ENCODE peak calls at places on chromosomes 1 and 21, in ten cellular contexts. One of them, this sample, is unnamed.

GRCh38 chr1:12447849-12448312 is 170.1 kb downstream of the DHRS3 start:
- DNase-seq in IMR-90: peak
- DNase-seq in AG04450: no peak
- DNase-seq in tibial artery: no peak
- DNase-seq in NT2/D1: no peak
- DNase-seq in kidney epithelial cell: peak
- DNase-seq in GM12865: no peak
- DNase-seq in fibroblast of lung: peak
- DNase-seq in body of pancreas: no peak
- DNase-seq in choroid plexus epithelial cell: peak
- DNase-seq in this sample: no peak

GRCh38 chr1:170424346-170424745 is 107.6 kb upstream of the GORAB start:
- DNase-seq in IMR-90: peak
- DNase-seq in AG04450: no peak
- DNase-seq in tibial artery: no peak
- DNase-seq in NT2/D1: peak
- DNase-seq in kidney epithelial cell: no peak
- DNase-seq in GM12865: no peak
- DNase-seq in fibroblast of lung: no peak
- DNase-seq in body of pancreas: no peak
- DNase-seq in choroid plexus epithelial cell: no peak
- DNase-seq in this sample: no peak

GRCh38 chr21:41425954-41426655 is at the start of gene MX1:
- DNase-seq in IMR-90: peak
- DNase-seq in AG04450: no peak
- DNase-seq in tibial artery: peak
- DNase-seq in NT2/D1: no peak
- DNase-seq in kidney epithelial cell: no peak
- DNase-seq in GM12865: peak
- DNase-seq in fibroblast of lung: peak
- DNase-seq in body of pancreas: peak
- DNase-seq in choroid plexus epithelial cell: peak
- DNase-seq in this sample: peak

GRCh38 chr1:60924165-60924564 is 158.2 kb upstream of the NFIA start:
- DNase-seq in IMR-90: no peak
- DNase-seq in AG04450: no peak
- DNase-seq in tibial artery: no peak
- DNase-seq in NT2/D1: no peak
- DNase-seq in kidney epithelial cell: no peak
- DNase-seq in GM12865: no peak
- DNase-seq in fibroblast of lung: no peak
- DNase-seq in body of pancreas: no peak
- DNase-seq in choroid plexus epithelial cell: no peak
- DNase-seq in this sample: no peak

GRCh38 chr21:24123785-24124184 is 1483.5 kb downstream of the MRPL39 start:
- DNase-seq in IMR-90: peak
- DNase-seq in AG04450: no peak
- DNase-seq in tibial artery: no peak
- DNase-seq in NT2/D1: no peak
- DNase-seq in kidney epithelial cell: no peak
- DNase-seq in GM12865: no peak
- DNase-seq in fibroblast of lung: no peak
- DNase-seq in body of pancreas: no peak
- DNase-seq in choroid plexus epithelial cell: no peak
- DNase-seq in this sample: no peak

GRCh38 chr1:183956559-183957188 is 80.9 kb downstream of the COLGALT2 start:
- DNase-seq in IMR-90: peak
- DNase-seq in AG04450: peak
- DNase-seq in tibial artery: no peak
- DNase-seq in NT2/D1: no peak
- DNase-seq in kidney epithelial cell: peak
- DNase-seq in GM12865: peak
- DNase-seq in fibroblast of lung: peak
- DNase-seq in body of pancreas: no peak
- DNase-seq in choroid plexus epithelial cell: peak
- DNase-seq in this sample: no peak

GRCh38 chr1:184379111-184379752 is 7.6 kb upstream of the C1orf21 start:
- DNase-seq in IMR-90: no peak
- DNase-seq in AG04450: no peak
- DNase-seq in tibial artery: no peak
- DNase-seq in NT2/D1: peak
- DNase-seq in kidney epithelial cell: no peak
- DNase-seq in GM12865: peak
- DNase-seq in fibroblast of lung: no peak
- DNase-seq in body of pancreas: no peak
- DNase-seq in choroid plexus epithelial cell: no peak
- DNase-seq in this sample: no peak

GRCh38 chr1:41783189-41783639 is 135.5 kb downstream of the HIVEP3 start:
- DNase-seq in IMR-90: peak
- DNase-seq in AG04450: peak
- DNase-seq in tibial artery: no peak
- DNase-seq in NT2/D1: no peak
- DNase-seq in kidney epithelial cell: peak
- DNase-seq in GM12865: no peak
- DNase-seq in fibroblast of lung: peak
- DNase-seq in body of pancreas: no peak
- DNase-seq in choroid plexus epithelial cell: peak
- DNase-seq in this sample: no peak

DNA sequence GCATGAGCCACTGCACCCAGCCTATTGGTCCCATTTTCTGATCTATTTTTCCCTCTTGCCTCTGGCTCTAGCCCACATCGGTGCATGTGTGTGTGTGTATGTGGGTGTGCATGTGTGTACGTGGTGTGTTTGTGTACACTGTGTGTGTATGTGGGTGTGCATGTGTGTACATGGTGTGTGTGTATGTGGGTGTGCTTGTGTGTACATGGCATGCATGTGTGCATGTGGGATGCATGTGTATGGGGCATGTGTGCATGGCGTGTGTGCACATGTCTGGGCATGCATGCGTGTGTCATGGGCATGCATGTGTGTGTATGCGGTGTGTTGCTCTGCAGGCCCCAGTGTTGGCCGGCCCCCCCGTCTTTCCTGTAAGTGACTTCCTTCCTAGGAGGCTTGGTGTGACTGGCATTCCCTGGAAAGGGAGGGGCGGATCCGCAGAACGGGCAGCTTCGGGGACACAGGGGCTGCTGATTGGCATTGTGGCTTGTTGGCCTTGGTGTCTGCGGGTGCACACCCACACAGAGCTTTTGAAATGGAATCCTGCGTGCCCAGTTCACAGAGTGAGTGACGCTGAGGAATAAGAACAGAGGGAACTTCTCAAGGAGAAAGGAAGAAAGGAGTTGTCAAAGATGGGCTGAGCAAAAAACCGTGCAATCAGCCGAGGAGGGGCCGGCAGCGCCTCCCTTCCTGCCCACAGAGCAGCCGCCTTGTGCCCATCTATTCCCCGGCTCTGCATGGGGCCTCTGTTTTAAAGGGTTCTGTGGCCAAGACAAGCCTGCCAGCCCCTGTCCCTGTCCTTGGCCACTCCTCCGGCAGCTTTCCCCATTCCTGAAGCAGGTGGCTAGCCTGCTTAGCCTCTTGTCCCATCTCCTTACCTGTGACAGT is 8.0 kb downstream of the PDXK start:
- DNase-seq in IMR-90: no peak
- DNase-seq in AG04450: no peak
- DNase-seq in tibial artery: peak
- DNase-seq in NT2/D1: no peak
- DNase-seq in kidney epithelial cell: no peak
- DNase-seq in GM12865: no peak
- DNase-seq in fibroblast of lung: no peak
- DNase-seq in body of pancreas: peak
- DNase-seq in choroid plexus epithelial cell: no peak
- DNase-seq in this sample: no peak
- H3K4me3 ChIP-seq in IMR-90: no peak
- H3K4me3 ChIP-seq in AG04450: no peak
- H3K4me3 ChIP-seq in tibial artery: no peak
- H3K4me3 ChIP-seq in NT2/D1: no peak
- H3K4me3 ChIP-seq in kidney epithelial cell: no peak
- H3K4me3 ChIP-seq in GM12865: no peak
- H3K4me3 ChIP-seq in fibroblast of lung: no peak
- H3K4me3 ChIP-seq in body of pancreas: no peak
- H3K4me3 ChIP-seq in choroid plexus epithelial cell: no peak
- H3K4me3 ChIP-seq in this sample: no peak

DNA sequence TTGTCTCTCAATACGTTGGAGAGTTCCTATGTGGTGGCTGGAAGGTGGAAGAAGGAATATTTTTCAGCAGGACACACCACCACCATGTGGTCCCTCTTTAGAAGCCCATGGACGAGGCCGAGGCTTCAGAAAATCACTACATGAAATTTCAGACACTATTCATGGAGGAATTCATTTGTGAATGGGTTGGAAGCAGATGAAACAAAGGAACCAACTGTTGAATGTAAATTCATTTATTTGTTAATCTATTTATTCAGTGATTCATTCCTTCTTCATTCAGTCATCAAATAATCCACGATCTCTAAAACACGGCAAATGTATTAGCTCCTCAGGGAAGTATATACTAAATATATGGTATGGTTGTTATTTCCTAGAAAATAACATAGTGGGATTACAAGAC is 12.2 kb downstream of the SLC35F3 start:
- DNase-seq in IMR-90: no peak
- DNase-seq in AG04450: no peak
- DNase-seq in tibial artery: no peak
- DNase-seq in NT2/D1: no peak
- DNase-seq in kidney epithelial cell: no peak
- DNase-seq in GM12865: no peak
- DNase-seq in fibroblast of lung: no peak
- DNase-seq in body of pancreas: no peak
- DNase-seq in choroid plexus epithelial cell: peak
- DNase-seq in this sample: no peak
- H3K4me3 ChIP-seq in IMR-90: no peak
- H3K4me3 ChIP-seq in AG04450: no peak
- H3K4me3 ChIP-seq in tibial artery: no peak
- H3K4me3 ChIP-seq in NT2/D1: no peak
- H3K4me3 ChIP-seq in kidney epithelial cell: no peak
- H3K4me3 ChIP-seq in GM12865: no peak
- H3K4me3 ChIP-seq in fibroblast of lung: no peak
- H3K4me3 ChIP-seq in body of pancreas: no peak
- H3K4me3 ChIP-seq in choroid plexus epithelial cell: no peak
- H3K4me3 ChIP-seq in this sample: no peak

GRCh38 chr1:206472454-206472853 is 2.2 kb downstream of the IKBKE start:
- DNase-seq in IMR-90: peak
- DNase-seq in AG04450: peak
- DNase-seq in tibial artery: no peak
- DNase-seq in NT2/D1: no peak
- DNase-seq in kidney epithelial cell: no peak
- DNase-seq in GM12865: peak
- DNase-seq in fibroblast of lung: peak
- DNase-seq in body of pancreas: no peak
- DNase-seq in choroid plexus epithelial cell: peak
- DNase-seq in this sample: no peak

GRCh38 chr1:206471993-206472392 is 1.7 kb downstream of the IKBKE start:
- DNase-seq in IMR-90: no peak
- DNase-seq in AG04450: no peak
- DNase-seq in tibial artery: no peak
- DNase-seq in NT2/D1: no peak
- DNase-seq in kidney epithelial cell: no peak
- DNase-seq in GM12865: no peak
- DNase-seq in fibroblast of lung: no peak
- DNase-seq in body of pancreas: no peak
- DNase-seq in choroid plexus epithelial cell: no peak
- DNase-seq in this sample: no peak

GRCh38 chr1:206469933-206470691 is at the start of gene IKBKE:
- DNase-seq in IMR-90: peak
- DNase-seq in AG04450: peak
- DNase-seq in tibial artery: peak
- DNase-seq in NT2/D1: peak
- DNase-seq in kidney epithelial cell: no peak
- DNase-seq in GM12865: peak
- DNase-seq in fibroblast of lung: peak
- DNase-seq in body of pancreas: peak
- DNase-seq in choroid plexus epithelial cell: peak
- DNase-seq in this sample: peak

GRCh38 chr1:206470692-206471414 is 577 bp downstream of the IKBKE start:
- DNase-seq in IMR-90: peak
- DNase-seq in AG04450: peak
- DNase-seq in tibial artery: no peak
- DNase-seq in NT2/D1: peak
- DNase-seq in kidney epithelial cell: peak
- DNase-seq in GM12865: peak
- DNase-seq in fibroblast of lung: peak
- DNase-seq in body of pancreas: peak
- DNase-seq in choroid plexus epithelial cell: peak
- DNase-seq in this sample: no peak

GRCh38 chr1:206471415-206471801 is 1.1 kb downstream of the IKBKE start:
- DNase-seq in IMR-90: no peak
- DNase-seq in AG04450: no peak
- DNase-seq in tibial artery: no peak
- DNase-seq in NT2/D1: no peak
- DNase-seq in kidney epithelial cell: no peak
- DNase-seq in GM12865: peak
- DNase-seq in fibroblast of lung: no peak
- DNase-seq in body of pancreas: no peak
- DNase-seq in choroid plexus epithelial cell: no peak
- DNase-seq in this sample: no peak
- H3K4me3 ChIP-seq in IMR-90: peak
- H3K4me3 ChIP-seq in AG04450: peak
- H3K4me3 ChIP-seq in tibial artery: peak
- H3K4me3 ChIP-seq in NT2/D1: peak
- H3K4me3 ChIP-seq in kidney epithelial cell: peak
- H3K4me3 ChIP-seq in GM12865: peak
- H3K4me3 ChIP-seq in fibroblast of lung: peak
- H3K4me3 ChIP-seq in body of pancreas: no peak
- H3K4me3 ChIP-seq in choroid plexus epithelial cell: peak
- H3K4me3 ChIP-seq in this sample: no peak

GRCh38 chr1:167612583-167612982 is 17.4 kb upstream of the RCSD1 start:
- DNase-seq in IMR-90: no peak
- DNase-seq in AG04450: no peak
- DNase-seq in tibial artery: no peak
- DNase-seq in NT2/D1: no peak
- DNase-seq in kidney epithelial cell: no peak
- DNase-seq in GM12865: no peak
- DNase-seq in fibroblast of lung: no peak
- DNase-seq in body of pancreas: no peak
- DNase-seq in choroid plexus epithelial cell: no peak
- DNase-seq in this sample: no peak

GRCh38 chr1:167616521-167616920 is 13.5 kb upstream of the RCSD1 start:
- DNase-seq in IMR-90: no peak
- DNase-seq in AG04450: no peak
- DNase-seq in tibial artery: no peak
- DNase-seq in NT2/D1: no peak
- DNase-seq in kidney epithelial cell: no peak
- DNase-seq in GM12865: no peak
- DNase-seq in fibroblast of lung: no peak
- DNase-seq in body of pancreas: no peak
- DNase-seq in choroid plexus epithelial cell: no peak
- DNase-seq in this sample: no peak

GRCh38 chr1:167612986-167613385 is 17.0 kb upstream of the RCSD1 start:
- DNase-seq in IMR-90: no peak
- DNase-seq in AG04450: no peak
- DNase-seq in tibial artery: no peak
- DNase-seq in NT2/D1: no peak
- DNase-seq in kidney epithelial cell: no peak
- DNase-seq in GM12865: no peak
- DNase-seq in fibroblast of lung: no peak
- DNase-seq in body of pancreas: no peak
- DNase-seq in choroid plexus epithelial cell: no peak
- DNase-seq in this sample: no peak

GRCh38 chr1:167617100-167617949 is 12.7 kb upstream of the RCSD1 start:
- DNase-seq in IMR-90: peak
- DNase-seq in AG04450: no peak
- DNase-seq in tibial artery: peak
- DNase-seq in NT2/D1: no peak
- DNase-seq in kidney epithelial cell: peak
- DNase-seq in GM12865: peak
- DNase-seq in fibroblast of lung: peak
- DNase-seq in body of pancreas: peak
- DNase-seq in choroid plexus epithelial cell: peak
- DNase-seq in this sample: peak

DNA sequence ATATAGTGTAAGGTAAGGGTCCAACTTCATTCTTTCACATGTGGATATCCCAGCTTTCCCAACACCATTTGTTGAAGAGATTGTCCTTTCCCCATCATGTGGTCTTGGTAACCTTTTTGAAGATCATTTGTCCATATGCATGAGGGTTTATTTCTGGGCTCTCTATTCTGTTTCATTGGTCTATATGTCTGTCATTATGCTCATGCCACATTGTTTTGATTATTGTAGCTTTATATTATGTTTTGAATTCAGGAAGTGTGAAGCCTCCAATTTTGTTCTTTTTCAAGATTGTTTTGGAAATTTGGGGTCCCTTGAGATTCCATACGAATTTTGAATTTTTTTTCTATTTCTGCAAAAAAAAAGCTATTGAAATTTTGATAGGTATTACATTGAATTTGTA is 15.2 kb upstream of the RCSD1 start:
- DNase-seq in IMR-90: no peak
- DNase-seq in AG04450: no peak
- DNase-seq in tibial artery: no peak
- DNase-seq in NT2/D1: no peak
- DNase-seq in kidney epithelial cell: no peak
- DNase-seq in GM12865: no peak
- DNase-seq in fibroblast of lung: no peak
- DNase-seq in body of pancreas: no peak
- DNase-seq in choroid plexus epithelial cell: no peak
- DNase-seq in this sample: no peak
- H3K4me3 ChIP-seq in IMR-90: no peak
- H3K4me3 ChIP-seq in AG04450: no peak
- H3K4me3 ChIP-seq in tibial artery: no peak
- H3K4me3 ChIP-seq in NT2/D1: no peak
- H3K4me3 ChIP-seq in kidney epithelial cell: no peak
- H3K4me3 ChIP-seq in GM12865: no peak
- H3K4me3 ChIP-seq in fibroblast of lung: no peak
- H3K4me3 ChIP-seq in body of pancreas: no peak
- H3K4me3 ChIP-seq in choroid plexus epithelial cell: no peak
- H3K4me3 ChIP-seq in this sample: no peak

This sample was measured in heart right ventricle.